ENCODE peak calls at places on chromosomes 2 and 18, in seven cellular contexts. M, T, A, E, G, N and S are unnamed samples.

GRCh38 chr2:108034843-108035242 is 48.5 kb downstream of the SLC5A7 start:
- DNase-seq in T (no peak), E (no peak), N (no peak), M (no peak), A (no peak), G (no peak), S (no peak)

GRCh38 chr2:18219676-18220075 is 340.8 kb downstream of the RDH14 start:
- DNase-seq in N (no peak), E (no peak), T (no peak), M (peak), G (no peak), A (no peak), S (no peak)

GRCh38 chr2:203892207-203892606 is 24.6 kb downstream of the CTLA4 start:
- DNase-seq in E (no peak), N (no peak), T (no peak), M (no peak), G (no peak), A (no peak), S (no peak)

GRCh38 chr2:110662560-110662959 is 15.3 kb downstream of the BUB1 start:
- DNase-seq in T (no peak), A (no peak), M (peak), G (no peak), E (no peak), N (no peak), S (no peak)

GRCh38 chr2:15601681-15602080 is 10.0 kb downstream of the DDX1 start:
- DNase-seq in G (no peak), N (no peak), A (no peak), M (no peak), T (no peak), E (no peak), S (no peak)

GRCh38 chr2:152453129-152453642 is 118.2 kb downstream of the FMNL2 start:
- DNase-seq in M (peak), A (no peak), N (no peak), E (no peak), G (no peak), T (no peak), S (no peak)

GRCh38 chr2:181977661-181978350 is 7.8 kb upstream of the PPP1R1C start:
- DNase-seq in N (no peak), M (peak), T (no peak), A (no peak), G (no peak), E (no peak), S (no peak)

GRCh38 chr2:186695081-186695756 is 1.4 kb downstream of the FAM171B start:
- DNase-seq in M (peak), A (no peak), G (no peak), N (no peak), E (peak), T (no peak), S (no peak)

GRCh38 chr2:176117823-176118376 is 1.3 kb downstream of the HOXD10 start:
- DNase-seq in M (no peak), E (no peak), N (no peak), A (peak), T (no peak), G (no peak), S (no peak)

GRCh38 chr18:56475250-56475649 is 163.1 kb downstream of the TXNL1 start:
- DNase-seq in A (no peak), T (no peak), N (no peak), E (no peak), M (no peak), G (no peak), S (no peak)

GRCh38 chr2:101152195-101153076 is 1.3 kb upstream of the TBC1D8 start:
- DNase-seq in N (peak), E (peak), M (peak), A (peak), T (peak), G (peak), S (no peak)

GRCh38 chr2:67997528-67998267 is 65.1 kb downstream of the C1D start:
- DNase-seq in M (peak), A (no peak), N (no peak), E (no peak), G (no peak), T (no peak), S (no peak)

GRCh38 chr2:40103590-40103989 is 324.5 kb upstream of the THUMPD2 start:
- DNase-seq in N (no peak), G (no peak), T (no peak), M (peak), E (no peak), A (no peak), S (no peak)

GRCh38 chr2:16013571-16013970 is 73.2 kb downstream of the MYCN start:
- DNase-seq in N (no peak), A (no peak), M (no peak), G (no peak), E (no peak), T (no peak), S (no peak)

GRCh38 chr2:24875272-24875671 is 44.8 kb downstream of the ADCY3 start:
- DNase-seq in T (no peak), A (no peak), E (no peak), N (no peak), G (no peak), M (no peak), S (no peak)

GRCh38 chr18:66560092-66560491 is 43.8 kb downstream of the CDH19 start:
- DNase-seq in A (no peak), T (no peak), N (no peak), M (peak), E (no peak), G (no peak), S (no peak)

GRCh38 chr2:199869653-199870052 is 18.7 kb upstream of the FTCDNL1 start:
- DNase-seq in E (no peak), A (no peak), T (no peak), N (no peak), G (no peak), M (no peak), S (no peak)

GRCh38 chr2:44768438-44769236 is 172.9 kb upstream of the SIX3 start:
- DNase-seq in E (no peak), M (no peak), A (peak), G (no peak), T (no peak), N (no peak), S (no peak)

GRCh38 chr2:11375689-11376027 is 31.2 kb upstream of the ROCK2 start:
- DNase-seq in T (no peak), E (no peak), N (no peak), A (no peak), G (no peak), M (no peak), S (no peak)

GRCh38 chr2:105081006-105081701 is 43.3 kb downstream of the MRPS9 start:
- DNase-seq in E (no peak), A (peak), N (no peak), G (no peak), M (peak), T (no peak), S (no peak)

GRCh38 chr2:240704651-240705050 is 13.0 kb downstream of the AQP12A start:
- DNase-seq in M (no peak), G (no peak), A (no peak), N (no peak), E (no peak), T (no peak), S (no peak)

GRCh38 chr18:50870138-50870845 is 8.6 kb upstream of the ME2 start:
- DNase-seq in T (peak), N (no peak), M (peak), G (no peak), A (no peak), E (no peak), S (no peak)

GRCh38 chr18:45951021-45951714 is 16.0 kb downstream of the EPG5 start:
- DNase-seq in T (peak), M (peak), E (no peak), G (no peak), A (no peak), N (no peak), S (no peak)

GRCh38 chr2:30026091-30027055 is 105.0 kb upstream of the ALK start:
- DNase-seq in M (peak), A (peak), T (peak), N (no peak), E (no peak), G (no peak), S (no peak)

GRCh38 chr2:149915151-149915550 is 327.6 kb upstream of the MMADHC start:
- DNase-seq in T (no peak), M (no peak), A (no peak), N (no peak), G (no peak), E (no peak), S (no peak)

GRCh38 chr2:168600970-168601369 is 144.9 kb downstream of the CERS6 start:
- DNase-seq in N (no peak), A (no peak), T (no peak), G (no peak), M (no peak), E (no peak), S (no peak)

GRCh38 chr18:12441475-12442035 is 33.8 kb downstream of the PRELID3A start:
- DNase-seq in M (no peak), A (no peak), G (no peak), E (no peak), T (no peak), N (no peak), S (no peak)

GRCh38 chr2:47050021-47050760 is 104.9 kb downstream of the STPG4 start:
- DNase-seq in A (no peak), E (no peak), T (no peak), G (no peak), N (no peak), M (no peak), S (no peak)
- TF ChIP-seq CTCF in A (no peak), E (no peak), T (no peak), G (no peak), N (no peak), M (no peak), S (no peak)

DNA sequence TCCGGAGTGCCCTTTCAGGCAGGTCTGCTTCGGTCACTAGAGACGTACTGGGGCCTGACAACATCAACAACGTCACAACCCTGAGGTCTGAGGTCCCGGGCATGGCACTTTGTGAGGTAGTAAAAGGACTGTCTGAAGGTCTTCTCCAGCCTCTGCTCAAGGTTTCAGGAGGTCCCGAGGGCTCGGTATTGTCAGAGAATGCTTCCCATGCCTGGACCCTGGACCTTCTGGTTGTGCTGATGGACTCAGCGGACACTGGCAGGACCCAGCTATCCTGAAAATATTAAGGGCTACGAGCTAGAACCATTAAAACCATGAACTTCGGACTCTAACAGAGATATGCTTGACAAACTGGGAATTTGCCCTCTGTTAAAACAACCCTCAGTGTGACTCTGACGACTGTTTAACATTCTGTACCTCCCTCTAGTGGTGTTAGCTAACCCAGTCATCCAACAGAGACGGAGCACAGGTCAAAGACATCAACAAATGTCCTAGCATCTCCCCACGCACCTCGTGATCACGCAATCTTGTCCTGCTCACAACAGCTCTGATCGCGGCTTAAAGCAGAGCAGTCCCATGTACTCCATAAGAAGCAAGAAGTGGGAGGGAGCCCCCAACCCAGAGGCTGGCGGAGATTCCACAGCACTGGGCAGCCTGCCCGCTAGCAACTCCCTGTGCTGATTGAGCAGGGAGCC is 96.5 kb downstream of the CCDC93 start:
- DNase-seq in A (no peak), T (no peak), M (peak), G (no peak), E (no peak), N (no peak), S (no peak)
- TF ChIP-seq CTCF in A (peak), T (no peak), M (peak), G (no peak), E (no peak), N (no peak), S (peak)

DNA sequence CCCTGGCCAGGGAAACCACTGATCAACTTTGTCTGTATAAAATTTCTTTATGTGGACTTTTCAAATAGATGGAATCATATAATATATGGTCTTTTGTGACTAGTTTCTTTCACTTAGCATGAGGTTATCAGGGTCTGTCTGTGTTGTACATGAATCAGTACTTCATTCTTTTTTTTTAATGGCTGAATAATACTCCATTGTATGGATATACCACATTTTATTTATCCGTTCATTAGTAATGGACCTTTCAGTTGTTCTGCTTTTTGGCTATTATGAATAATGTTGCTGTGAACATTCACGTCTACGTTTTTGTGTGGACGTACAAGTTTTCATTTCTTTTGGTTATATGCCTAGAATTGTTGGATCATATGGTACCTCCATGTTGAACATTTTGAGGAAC is 69.1 kb upstream of the GAREM2 start:
- DNase-seq in T (no peak), M (no peak), E (no peak), N (no peak), G (no peak), A (no peak), S (no peak)
- TF ChIP-seq CTCF in T (no peak), M (no peak), E (no peak), N (no peak), G (no peak), A (no peak), S (no peak)

GRCh38 chr2:62307469-62308389 is 111.8 kb downstream of the B3GNT2 start:
- DNase-seq in G (no peak), A (no peak), T (no peak), E (no peak), N (no peak), M (no peak), S (no peak)

GRCh38 chr2:62306751-62307468 is 111.0 kb downstream of the B3GNT2 start:
- DNase-seq in A (no peak), M (peak), E (no peak), N (peak), G (no peak), T (peak), S (no peak)

GRCh38 chr2:62309465-62310091 is 113.7 kb downstream of the B3GNT2 start:
- DNase-seq in E (no peak), T (no peak), A (no peak), N (peak), G (no peak), M (no peak), S (no peak)

GRCh38 chr2:62305421-62306176 is 109.7 kb downstream of the B3GNT2 start:
- DNase-seq in M (no peak), E (no peak), N (peak), T (no peak), A (no peak), G (no peak), S (no peak)

GRCh38 chr2:62309081-62309464 is 113.2 kb downstream of the B3GNT2 start:
- DNase-seq in A (no peak), G (no peak), E (no peak), T (no peak), N (no peak), M (no peak), S (no peak)
- TF ChIP-seq CTCF in A (no peak), G (no peak), E (no peak), T (no peak), N (no peak), M (no peak), S (no peak)

DNA sequence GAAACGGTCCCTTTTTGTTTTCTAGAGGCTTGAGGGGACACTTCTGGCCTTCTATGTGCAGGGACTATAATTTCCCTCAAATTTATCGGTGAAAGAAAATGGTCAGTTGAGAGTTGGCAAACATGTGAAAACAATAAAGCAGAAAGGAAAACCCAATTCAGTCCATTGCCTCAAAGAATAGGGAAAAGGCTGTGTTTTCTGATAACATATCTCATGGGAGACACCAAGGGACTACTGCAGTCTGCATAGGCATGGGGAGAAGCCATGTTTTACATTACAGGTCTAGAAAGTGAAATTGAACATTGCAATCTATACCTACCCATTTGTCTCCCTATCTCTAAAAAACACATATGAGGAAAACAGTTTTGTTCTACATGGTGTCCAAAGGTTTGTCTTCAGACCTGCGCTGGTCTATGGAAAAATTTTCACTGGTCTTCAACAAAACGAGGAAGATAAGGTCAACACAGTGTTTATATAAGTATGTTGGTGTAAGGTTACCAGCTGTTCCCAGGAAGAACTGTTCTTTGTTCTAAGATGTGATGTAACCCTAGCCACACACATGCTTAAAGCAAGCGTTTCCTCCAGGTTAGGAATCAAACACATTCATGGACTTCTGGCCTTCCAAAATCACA is 179.7 kb downstream of the MREG start:
- DNase-seq in G (no peak), N (no peak), T (peak), E (no peak), A (no peak), M (peak), S (no peak)
- TF ChIP-seq CTCF in G (no peak), N (no peak), T (no peak), E (no peak), A (no peak), M (no peak), S (no peak)

DNA sequence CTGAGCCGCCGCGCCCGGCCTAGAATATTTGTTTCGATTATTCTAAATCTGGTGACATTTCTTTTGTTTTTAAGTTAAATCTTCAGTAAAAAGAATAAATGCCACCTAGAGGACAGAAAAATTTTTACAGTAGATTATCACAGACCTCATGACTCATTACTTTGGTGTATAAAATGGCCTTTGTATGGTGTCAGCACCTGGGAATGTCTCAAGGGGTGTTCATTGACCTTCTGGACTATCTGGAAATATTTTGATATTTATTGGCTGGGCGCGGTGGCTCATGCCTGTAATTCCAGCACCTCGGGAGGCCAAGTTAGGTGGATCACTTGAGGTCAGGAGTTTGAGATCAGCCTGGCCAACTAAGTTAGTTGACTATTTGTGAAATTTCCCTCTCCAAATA is 30.3 kb upstream of the SLC30A6 start:
- DNase-seq in M (peak), G (no peak), N (no peak), T (peak), E (no peak), A (no peak), S (no peak)
- TF ChIP-seq CTCF in M (peak), G (no peak), N (peak), T (peak), E (no peak), A (no peak), S (peak)

GRCh38 chr2:115389898-115390297 is 947.5 kb downstream of the DPP10 start:
- DNase-seq in E (no peak), N (no peak), G (no peak), M (no peak), A (no peak), T (no peak), S (no peak)

GRCh38 chr2:115389024-115389423 is 946.6 kb downstream of the DPP10 start:
- DNase-seq in M (no peak), A (no peak), E (no peak), N (no peak), G (no peak), T (no peak), S (no peak)

GRCh38 chr2:115384399-115384798 is 942.0 kb downstream of the DPP10 start:
- DNase-seq in T (no peak), G (no peak), N (no peak), M (no peak), A (no peak), E (no peak), S (no peak)

GRCh38 chr2:115386465-115386864 is 944.0 kb downstream of the DPP10 start:
- DNase-seq in M (no peak), T (no peak), N (no peak), G (no peak), E (no peak), A (no peak), S (no peak)
- TF ChIP-seq CTCF in M (no peak), T (no peak), N (no peak), G (no peak), E (no peak), A (no peak), S (no peak)